ENCODE peak calls at places on chromosome 20, in five cellular contexts. P is HepG2, A is Peyer's patch, Y is uterus, V is breast epithelium. M is an unnamed sample.

GRCh38 chr20:25270829-25271251 is 23.0 kb downstream of the PYGB start:
- DNase-seq in P (no peak), A (peak; percentile 30), Y (peak; percentile 13), V (no peak), M (no peak)

GRCh38 chr20:44001667-44002596 is 87.3 kb downstream of the TOX2 start:
- DNase-seq in P (no peak), A (no peak), Y (no peak), V (no peak), M (no peak)

GRCh38 chr20:57749131-57749690 is 39.4 kb upstream of the PMEPA1 start:
- DNase-seq in P (no peak), A (no peak), Y (no peak), V (no peak), M (no peak)

GRCh38 chr20:25304025-25304549 is 56.2 kb downstream of the PYGB start:
- DNase-seq in P (no peak), A (no peak), Y (no peak), V (no peak), M (no peak)

GRCh38 chr20:51381557-51381956 is 161.0 kb downstream of the NFATC2 start:
- DNase-seq in P (no peak), A (no peak), Y (no peak), V (no peak), M (no peak)

GRCh38 chr20:20593447-20594170 is 118.8 kb downstream of the RALGAPA2 start:
- DNase-seq in P (peak; percentile 71), A (no peak), Y (no peak), V (no peak), M (no peak)

GRCh38 chr20:19784511-19785172 is 26.6 kb downstream of the RIN2 start:
- DNase-seq in P (peak; percentile 75), A (no peak), Y (peak; percentile 68), V (peak; percentile 59), M (peak; percentile 41)

GRCh38 chr20:3927486-3928291 is 38.5 kb downstream of the PANK2 start:
- DNase-seq in P (no peak), A (no peak), Y (no peak), V (no peak), M (no peak)

GRCh38 chr20:2767768-2768631 is 32.4 kb downstream of the CPXM1 start:
- DNase-seq in P (no peak), A (no peak), Y (no peak), V (peak; percentile 87), M (no peak)

GRCh38 chr20:38083338-38084048 is 49.9 kb downstream of the RPRD1B start:
- DNase-seq in P (no peak), A (no peak), Y (no peak), V (no peak), M (no peak)

GRCh38 chr20:3222635-3223600 is 13.6 kb downstream of the ITPA start:
- DNase-seq in P (peak; percentile 99), A (peak; percentile 56), Y (no peak), V (peak; percentile 81), M (peak; percentile 66)

GRCh38 chr20:41138527-41139226 is 1.3 kb downstream of the PLCG1 start:
- DNase-seq in P (peak; percentile 40), A (peak; percentile 61), Y (no peak), V (no peak), M (no peak)

GRCh38 chr20:36644032-36644712 is 1.8 kb downstream of the SLA2 start:
- DNase-seq in P (no peak), A (no peak), Y (no peak), V (no peak), M (no peak)

GRCh38 chr20:34271961-34272360 is 30.7 kb downstream of the ASIP start:
- DNase-seq in P (no peak), A (no peak), Y (no peak), V (no peak), M (peak; percentile 41)

GRCh38 chr20:52268184-52268583 is 76.6 kb upstream of the ZFP64 start:
- DNase-seq in P (no peak), A (no peak), Y (no peak), V (no peak), M (no peak)

GRCh38 chr20:1479831-1480595 is 11.2 kb downstream of the SIRPB2 start:
- DNase-seq in P (no peak), A (no peak), Y (no peak), V (no peak), M (no peak)

GRCh38 chr20:51661609-51662178 is 106.5 kb downstream of the ATP9A start:
- DNase-seq in P (peak; percentile 95), A (no peak), Y (no peak), V (no peak), M (no peak)

DNA sequence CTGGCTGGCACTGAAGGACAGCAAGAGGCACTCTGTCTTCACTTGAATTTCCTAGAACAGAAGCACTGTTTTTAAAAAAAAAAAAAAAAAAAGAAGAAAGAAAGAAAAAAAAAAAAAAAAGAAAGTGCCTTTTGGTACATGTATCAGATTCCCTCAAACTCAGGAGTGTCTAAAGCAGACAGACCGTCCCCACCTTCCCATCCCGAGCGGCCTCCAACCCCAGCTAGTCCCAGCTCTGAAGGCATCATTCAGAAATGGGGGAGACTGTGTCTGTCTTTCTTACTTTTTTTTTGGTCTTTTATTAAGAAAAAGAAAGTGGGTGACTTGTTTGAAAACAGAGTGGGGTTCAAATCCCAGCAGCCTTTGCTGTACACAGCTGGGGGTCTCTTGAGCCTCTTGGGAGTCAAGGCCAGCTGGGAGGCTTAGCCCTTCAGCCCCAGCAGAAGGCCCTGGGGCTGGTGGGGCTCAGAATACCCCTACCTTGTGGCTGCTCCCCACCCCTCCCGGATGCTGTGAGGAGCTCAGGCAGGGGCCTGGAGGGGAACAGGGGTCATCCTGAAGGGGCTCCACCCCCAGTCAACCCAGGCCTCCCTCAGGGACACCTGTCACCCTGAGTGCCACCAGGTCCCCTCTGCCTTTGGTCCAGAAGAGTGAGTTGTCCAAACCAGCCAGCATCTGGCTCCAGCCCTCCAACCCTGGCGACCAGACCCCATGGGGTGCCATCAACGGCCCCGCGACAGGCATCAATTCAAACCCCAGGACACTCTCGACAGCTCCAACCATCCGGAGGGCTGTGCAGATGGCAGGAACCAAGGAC is 128.3 kb downstream of the TAF4 start:
- DNase-seq in P (no peak), A (no peak), Y (no peak), V (peak; percentile 41), M (peak; percentile 4)
- TF ChIP-seq POLR2A in P (no peak), A (no peak), Y (no peak), V (no peak), M (no peak)

GRCh38 chr20:49268600-49269365 is 9.1 kb downstream of the ZNFX1 start:
- DNase-seq in P (no peak), A (no peak), Y (no peak), V (no peak), M (no peak)

GRCh38 chr20:49272654-49273053 is 5.2 kb downstream of the ZNFX1 start:
- DNase-seq in P (no peak), A (no peak), Y (no peak), V (no peak), M (no peak)

GRCh38 chr20:49270177-49270576 is 7.7 kb downstream of the ZNFX1 start:
- DNase-seq in P (no peak), A (no peak), Y (no peak), V (no peak), M (no peak)

GRCh38 chr20:49273696-49274277 is 4.1 kb downstream of the ZNFX1 start:
- DNase-seq in P (no peak), A (no peak), Y (no peak), V (no peak), M (no peak)

GRCh38 chr20:49270736-49271135 is 7.1 kb downstream of the ZNFX1 start:
- DNase-seq in P (no peak), A (no peak), Y (no peak), V (no peak), M (no peak)
- H3K4me1 ChIP-seq in P (peaks cover 56% of the 10 kb centered on the region), A (no peaks in the 10 kb centered on the region), Y (no peaks in the 10 kb centered on the region), V (peaks cover 5% of the 10 kb centered on the region), M (peaks cover 42% of the 10 kb centered on the region)

GRCh38 chr20:49288784-49289696 is 11.2 kb upstream of the ZNFX1 start:
- DNase-seq in P (no peak), A (no peak), Y (no peak), V (no peak), M (no peak)

GRCh38 chr20:49285813-49286494 is 8.1 kb upstream of the ZNFX1 start:
- DNase-seq in P (no peak), A (no peak), Y (no peak), V (no peak), M (no peak)

GRCh38 chr20:49286689-49287551 is 9.1 kb upstream of the ZNFX1 start:
- DNase-seq in P (peak; percentile 79), A (no peak), Y (no peak), V (no peak), M (no peak)

GRCh38 chr20:49288250-49288751 is 10.4 kb upstream of the ZNFX1 start:
- DNase-seq in P (no peak), A (no peak), Y (no peak), V (no peak), M (no peak)

GRCh38 chr20:49287555-49288249 is 9.8 kb upstream of the ZNFX1 start:
- DNase-seq in P (peak; percentile 61), A (no peak), Y (no peak), V (no peak), M (no peak)
- TF ChIP-seq POLR2A in P (peak; percentile 78), A (no peak), Y (no peak), V (no peak), M (no peak)

GRCh38 chr20:39849664-39850063 is 839.4 kb downstream of the MAFB start:
- DNase-seq in P (no peak), A (peak; percentile 52), Y (peak; percentile 78), V (peak; percentile 74), M (peak; percentile 60)
- H3K4me1 ChIP-seq in P (no peaks in the 10 kb centered on the region), A (no peaks in the 10 kb centered on the region), Y (no peaks in the 10 kb centered on the region), V (peaks cover 12% of the 10 kb centered on the region), M (peaks cover 9% of the 10 kb centered on the region)

GRCh38 chr20:47357296-47358051 is 975 bp upstream of the ZMYND8 start:
- DNase-seq in P (peak; percentile 100), A (peak; percentile 91), Y (peak; percentile 90), V (peak; percentile 94), M (peak; percentile 89)
- TF ChIP-seq POLR2A in P (peak; percentile 97), A (peak; percentile 74), Y (peak; percentile 46), V (peak; percentile 53), M (peak; percentile 71)

DNA sequence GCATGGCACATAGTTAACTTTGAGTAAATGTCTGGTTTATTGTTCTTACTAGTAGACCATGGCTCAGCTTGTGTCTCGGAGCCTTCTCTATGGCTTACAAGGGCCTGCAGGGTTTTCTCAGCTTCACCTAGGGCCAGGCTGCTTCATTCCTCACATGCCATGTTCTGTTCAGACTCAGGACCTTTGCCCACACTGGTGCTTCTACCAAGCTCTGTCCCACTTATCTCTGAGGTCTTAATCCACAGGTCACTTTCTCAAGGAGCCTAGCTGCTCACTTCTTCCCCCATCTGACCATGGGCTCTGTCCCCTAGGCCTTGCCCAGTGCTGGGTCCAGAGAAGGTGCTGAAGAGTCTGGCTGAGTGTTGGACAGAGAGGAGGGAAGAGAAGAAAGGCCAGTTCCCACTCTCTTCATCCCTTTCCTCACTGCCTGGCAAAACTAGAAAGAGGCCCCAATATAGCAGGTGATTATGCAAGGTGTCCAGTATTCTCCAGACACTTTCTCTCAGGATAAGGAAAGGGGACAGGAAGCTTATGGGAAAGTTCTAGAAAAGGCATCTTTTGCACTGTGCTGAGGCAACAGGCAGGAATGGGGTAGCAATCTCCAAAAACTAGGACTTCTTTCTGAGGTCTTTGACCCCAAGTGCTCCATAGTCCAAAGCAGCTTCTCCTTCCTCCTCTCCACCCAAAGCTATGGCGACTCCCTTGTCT is 40.0 kb downstream of the COX4I2 start:
- DNase-seq in P (no peak), A (no peak), Y (no peak), V (no peak), M (no peak)
- H3K4me1 ChIP-seq in P (peaks cover 90% of the 10 kb centered on the region), A (peaks cover 13% of the 10 kb centered on the region), Y (peaks cover 4% of the 10 kb centered on the region), V (peaks cover 7% of the 10 kb centered on the region), M (peaks cover 91% of the 10 kb centered on the region)